ENCODE peak calls at places on chromosomes 16 and 17, in six cellular contexts. One of them, this sample, is unnamed.

GRCh38 chr16:6482861-6483530 is 849.6 kb upstream of the RBFOX1 start:
- DNase-seq in pancreas: no peak
- DNase-seq in T1000: no peak
- DNase-seq in activated naive CD8-positive, alpha-beta T cell treated with anti-CD3 and anti-CD28 coated beads, Interleukin-2, amount 50 U/mL, for 24 hours: no peak
- DNase-seq in psoas muscle: no peak
- DNase-seq in NCI-H2171: no peak
- DNase-seq in this sample: no peak

GRCh38 chr17:43368740-43369506 is 29.9 kb upstream of the ARL4D start:
- DNase-seq in pancreas: peak; percentile 83
- DNase-seq in NCI-H2171: peak; percentile 81
- DNase-seq in T1000: peak; percentile 42
- DNase-seq in activated naive CD8-positive, alpha-beta T cell treated with anti-CD3 and anti-CD28 coated beads, Interleukin-2, amount 50 U/mL, for 24 hours: peak; percentile 71
- DNase-seq in psoas muscle: peak; percentile 91
- DNase-seq in this sample: peak; percentile 79

GRCh38 chr17:80792373-80792781 is 199.3 kb upstream of the CHMP6 start:
- DNase-seq in NCI-H2171: no peak
- DNase-seq in activated naive CD8-positive, alpha-beta T cell treated with anti-CD3 and anti-CD28 coated beads, Interleukin-2, amount 50 U/mL, for 24 hours: no peak
- DNase-seq in psoas muscle: peak; percentile 53
- DNase-seq in pancreas: no peak
- DNase-seq in T1000: no peak
- DNase-seq in this sample: no peak

GRCh38 chr16:86734559-86735480 is 156.5 kb downstream of the FOXL1 start:
- DNase-seq in psoas muscle: peak; percentile 19
- DNase-seq in T1000: no peak
- DNase-seq in NCI-H2171: no peak
- DNase-seq in pancreas: no peak
- DNase-seq in activated naive CD8-positive, alpha-beta T cell treated with anti-CD3 and anti-CD28 coated beads, Interleukin-2, amount 50 U/mL, for 24 hours: no peak
- DNase-seq in this sample: no peak

GRCh38 chr17:20051624-20052023 is 42.5 kb downstream of the SPECC1 start:
- DNase-seq in pancreas: no peak
- DNase-seq in T1000: no peak
- DNase-seq in NCI-H2171: no peak
- DNase-seq in activated naive CD8-positive, alpha-beta T cell treated with anti-CD3 and anti-CD28 coated beads, Interleukin-2, amount 50 U/mL, for 24 hours: no peak
- DNase-seq in psoas muscle: no peak
- DNase-seq in this sample: no peak

GRCh38 chr17:60231234-60231633 is 81.5 kb downstream of the CA4 start:
- DNase-seq in activated naive CD8-positive, alpha-beta T cell treated with anti-CD3 and anti-CD28 coated beads, Interleukin-2, amount 50 U/mL, for 24 hours: no peak
- DNase-seq in NCI-H2171: peak; percentile 2
- DNase-seq in psoas muscle: no peak
- DNase-seq in pancreas: no peak
- DNase-seq in T1000: no peak
- DNase-seq in this sample: no peak

GRCh38 chr16:47666434-47666833 is 205.3 kb downstream of the PHKB start:
- DNase-seq in psoas muscle: no peak
- DNase-seq in pancreas: no peak
- DNase-seq in T1000: no peak
- DNase-seq in NCI-H2171: no peak
- DNase-seq in activated naive CD8-positive, alpha-beta T cell treated with anti-CD3 and anti-CD28 coated beads, Interleukin-2, amount 50 U/mL, for 24 hours: no peak
- DNase-seq in this sample: no peak

GRCh38 chr17:71441098-71441497 is 679.7 kb upstream of the SOX9 start:
- DNase-seq in T1000: peak; percentile 45
- DNase-seq in NCI-H2171: no peak
- DNase-seq in pancreas: no peak
- DNase-seq in psoas muscle: no peak
- DNase-seq in activated naive CD8-positive, alpha-beta T cell treated with anti-CD3 and anti-CD28 coated beads, Interleukin-2, amount 50 U/mL, for 24 hours: no peak
- DNase-seq in this sample: no peak

GRCh38 chr17:39174907-39175694 is 9.1 kb upstream of the ARL5C start:
- DNase-seq in pancreas: peak; percentile 49
- DNase-seq in T1000: no peak
- DNase-seq in activated naive CD8-positive, alpha-beta T cell treated with anti-CD3 and anti-CD28 coated beads, Interleukin-2, amount 50 U/mL, for 24 hours: peak; percentile 81
- DNase-seq in NCI-H2171: peak; percentile 73
- DNase-seq in psoas muscle: peak; percentile 90
- DNase-seq in this sample: peak; percentile 69

GRCh38 chr16:2511128-2511785 is 2.5 kb upstream of the ATP6V0C start:
- DNase-seq in psoas muscle: peak; percentile 78
- DNase-seq in NCI-H2171: no peak
- DNase-seq in T1000: peak; percentile 35
- DNase-seq in activated naive CD8-positive, alpha-beta T cell treated with anti-CD3 and anti-CD28 coated beads, Interleukin-2, amount 50 U/mL, for 24 hours: no peak
- DNase-seq in pancreas: no peak
- DNase-seq in this sample: no peak

GRCh38 chr17:69608114-69608513 is 193.6 kb downstream of the MAP2K6 start:
- DNase-seq in T1000: no peak
- DNase-seq in activated naive CD8-positive, alpha-beta T cell treated with anti-CD3 and anti-CD28 coated beads, Interleukin-2, amount 50 U/mL, for 24 hours: no peak
- DNase-seq in psoas muscle: no peak
- DNase-seq in NCI-H2171: peak; percentile 40
- DNase-seq in pancreas: no peak
- DNase-seq in this sample: no peak

GRCh38 chr16:678209-678857 is 1.9 kb upstream of the STUB1 start:
- DNase-seq in psoas muscle: no peak
- DNase-seq in activated naive CD8-positive, alpha-beta T cell treated with anti-CD3 and anti-CD28 coated beads, Interleukin-2, amount 50 U/mL, for 24 hours: no peak
- DNase-seq in T1000: no peak
- DNase-seq in pancreas: no peak
- DNase-seq in NCI-H2171: no peak
- DNase-seq in this sample: no peak

GRCh38 chr17:17385502-17385901 is 82.3 kb downstream of the NT5M start:
- DNase-seq in NCI-H2171: no peak
- DNase-seq in psoas muscle: peak; percentile 53
- DNase-seq in pancreas: no peak
- DNase-seq in T1000: no peak
- DNase-seq in activated naive CD8-positive, alpha-beta T cell treated with anti-CD3 and anti-CD28 coated beads, Interleukin-2, amount 50 U/mL, for 24 hours: no peak
- DNase-seq in this sample: no peak

GRCh38 chr17:56144205-56144604 is 9.1 kb upstream of the ANKFN1 start:
- DNase-seq in psoas muscle: no peak
- DNase-seq in pancreas: no peak
- DNase-seq in activated naive CD8-positive, alpha-beta T cell treated with anti-CD3 and anti-CD28 coated beads, Interleukin-2, amount 50 U/mL, for 24 hours: no peak
- DNase-seq in T1000: no peak
- DNase-seq in NCI-H2171: peak; percentile 9
- DNase-seq in this sample: no peak

GRCh38 chr17:21374455-21375161 is 1.5 kb upstream of the KCNJ12 start:
- DNase-seq in NCI-H2171: no peak
- DNase-seq in T1000: no peak
- DNase-seq in activated naive CD8-positive, alpha-beta T cell treated with anti-CD3 and anti-CD28 coated beads, Interleukin-2, amount 50 U/mL, for 24 hours: no peak
- DNase-seq in pancreas: no peak
- DNase-seq in psoas muscle: no peak
- DNase-seq in this sample: peak; percentile 6

GRCh38 chr17:78831688-78832540 is 8.7 kb downstream of the USP36 start:
- DNase-seq in pancreas: no peak
- DNase-seq in psoas muscle: no peak
- DNase-seq in activated naive CD8-positive, alpha-beta T cell treated with anti-CD3 and anti-CD28 coated beads, Interleukin-2, amount 50 U/mL, for 24 hours: no peak
- DNase-seq in T1000: no peak
- DNase-seq in NCI-H2171: no peak
- DNase-seq in this sample: no peak